ENCODE peak calls at places on chromosomes 3 and 15, in seven cellular contexts. One of them, this sample, is unnamed.

GRCh38 chr15:100255644-100256043 is 86.1 kb downstream of the ADAMTS17 start:
- DNase-seq in endothelial cell of umbilical vein: no peak
- DNase-seq in ovary: no peak
- DNase-seq in Peyer's patch: peak
- DNase-seq in A549: no peak
- DNase-seq in uterus: no peak
- DNase-seq in heart left ventricle: no peak
- DNase-seq in this sample: no peak

GRCh38 chr15:80978685-80979084 is 10.9 kb downstream of the MESD start:
- DNase-seq in endothelial cell of umbilical vein: peak
- DNase-seq in Peyer's patch: no peak
- DNase-seq in uterus: no peak
- DNase-seq in heart left ventricle: no peak
- DNase-seq in A549: no peak
- DNase-seq in ovary: no peak
- DNase-seq in this sample: no peak

GRCh38 chr3:21754839-21755238 is 3.8 kb upstream of the ZNF385D start:
- DNase-seq in ovary: no peak
- DNase-seq in uterus: no peak
- DNase-seq in Peyer's patch: no peak
- DNase-seq in heart left ventricle: no peak
- DNase-seq in endothelial cell of umbilical vein: no peak
- DNase-seq in A549: no peak
- DNase-seq in this sample: no peak

GRCh38 chr3:131892331-131892730 is 142.5 kb downstream of the CPNE4 start:
- DNase-seq in endothelial cell of umbilical vein: no peak
- DNase-seq in heart left ventricle: no peak
- DNase-seq in uterus: no peak
- DNase-seq in A549: no peak
- DNase-seq in Peyer's patch: no peak
- DNase-seq in ovary: no peak
- DNase-seq in this sample: no peak

GRCh38 chr3:37974121-37974927 is 16.3 kb upstream of the VILL start:
- DNase-seq in A549: peak
- DNase-seq in uterus: peak
- DNase-seq in endothelial cell of umbilical vein: peak
- DNase-seq in heart left ventricle: no peak
- DNase-seq in ovary: no peak
- DNase-seq in Peyer's patch: peak
- DNase-seq in this sample: peak

GRCh38 chr15:45664451-45664850 is 29.6 kb downstream of the SQOR start:
- DNase-seq in heart left ventricle: no peak
- DNase-seq in ovary: no peak
- DNase-seq in uterus: no peak
- DNase-seq in A549: no peak
- DNase-seq in endothelial cell of umbilical vein: no peak
- DNase-seq in Peyer's patch: no peak
- DNase-seq in this sample: no peak

GRCh38 chr3:100213891-100214573 is 46.8 kb upstream of the TBC1D23 start:
- DNase-seq in uterus: no peak
- DNase-seq in heart left ventricle: no peak
- DNase-seq in endothelial cell of umbilical vein: no peak
- DNase-seq in Peyer's patch: no peak
- DNase-seq in A549: no peak
- DNase-seq in ovary: no peak
- DNase-seq in this sample: peak

GRCh38 chr15:101025896-101026631 is 106.9 kb downstream of the LRRK1 start:
- DNase-seq in Peyer's patch: peak
- DNase-seq in uterus: peak
- DNase-seq in A549: no peak
- DNase-seq in ovary: peak
- DNase-seq in endothelial cell of umbilical vein: no peak
- DNase-seq in heart left ventricle: no peak
- DNase-seq in this sample: no peak

GRCh38 chr3:89107461-89108035 is at the start of gene EPHA3:
- DNase-seq in A549: peak
- DNase-seq in ovary: peak
- DNase-seq in Peyer's patch: peak
- DNase-seq in heart left ventricle: peak
- DNase-seq in endothelial cell of umbilical vein: no peak
- DNase-seq in uterus: peak
- DNase-seq in this sample: no peak

GRCh38 chr15:75206803-75207617 is 5.3 kb downstream of the C15orf39 start:
- DNase-seq in uterus: no peak
- DNase-seq in endothelial cell of umbilical vein: no peak
- DNase-seq in Peyer's patch: no peak
- DNase-seq in ovary: no peak
- DNase-seq in A549: no peak
- DNase-seq in heart left ventricle: no peak
- DNase-seq in this sample: no peak

GRCh38 chr15:63513728-63514127 is 9.3 kb downstream of the USP3 start:
- DNase-seq in endothelial cell of umbilical vein: no peak
- DNase-seq in heart left ventricle: no peak
- DNase-seq in Peyer's patch: no peak
- DNase-seq in uterus: no peak
- DNase-seq in A549: no peak
- DNase-seq in ovary: no peak
- DNase-seq in this sample: no peak

GRCh38 chr3:150450906-150451305 is 42.8 kb downstream of the TSC22D2 start:
- DNase-seq in heart left ventricle: no peak
- DNase-seq in Peyer's patch: no peak
- DNase-seq in A549: no peak
- DNase-seq in ovary: no peak
- DNase-seq in endothelial cell of umbilical vein: no peak
- DNase-seq in uterus: no peak
- DNase-seq in this sample: no peak

GRCh38 chr3:113166719-113167492 is 44.5 kb upstream of the BOC start:
- DNase-seq in ovary: peak
- DNase-seq in A549: no peak
- DNase-seq in Peyer's patch: no peak
- DNase-seq in endothelial cell of umbilical vein: no peak
- DNase-seq in uterus: peak
- DNase-seq in heart left ventricle: peak
- DNase-seq in this sample: no peak

GRCh38 chr3:194939949-194940770 is 254.5 kb downstream of the FAM43A start:
- DNase-seq in ovary: no peak
- DNase-seq in endothelial cell of umbilical vein: no peak
- DNase-seq in heart left ventricle: no peak
- DNase-seq in Peyer's patch: no peak
- DNase-seq in uterus: no peak
- DNase-seq in A549: no peak
- DNase-seq in this sample: no peak

GRCh38 chr3:69791919-69792399 is 52.7 kb downstream of the MITF start:
- DNase-seq in endothelial cell of umbilical vein: peak
- DNase-seq in Peyer's patch: no peak
- DNase-seq in ovary: no peak
- DNase-seq in heart left ventricle: no peak
- DNase-seq in A549: peak
- DNase-seq in uterus: no peak
- DNase-seq in this sample: no peak

GRCh38 chr3:49799761-49800160 is at the start of gene CDHR4:
- DNase-seq in heart left ventricle: peak
- DNase-seq in endothelial cell of umbilical vein: no peak
- DNase-seq in uterus: no peak
- DNase-seq in ovary: no peak
- DNase-seq in A549: peak
- DNase-seq in Peyer's patch: no peak
- DNase-seq in this sample: peak

GRCh38 chr3:67601919-67602608 is 52.3 kb downstream of the SUCLG2 start:
- DNase-seq in endothelial cell of umbilical vein: no peak
- DNase-seq in ovary: no peak
- DNase-seq in heart left ventricle: no peak
- DNase-seq in uterus: no peak
- DNase-seq in Peyer's patch: no peak
- DNase-seq in A549: no peak
- DNase-seq in this sample: no peak

GRCh38 chr15:100734606-100735005 is 132.2 kb downstream of the ASB7 start:
- DNase-seq in uterus: no peak
- DNase-seq in endothelial cell of umbilical vein: no peak
- DNase-seq in ovary: no peak
- DNase-seq in Peyer's patch: no peak
- DNase-seq in A549: no peak
- DNase-seq in heart left ventricle: no peak
- DNase-seq in this sample: no peak

GRCh38 chr3:113898892-113899291 is 48.9 kb upstream of the ZDHHC23 start:
- DNase-seq in ovary: no peak
- DNase-seq in uterus: no peak
- DNase-seq in heart left ventricle: no peak
- DNase-seq in A549: no peak
- DNase-seq in Peyer's patch: no peak
- DNase-seq in endothelial cell of umbilical vein: no peak
- DNase-seq in this sample: no peak

GRCh38 chr15:85746641-85747040 is 48.1 kb downstream of the KLHL25 start:
- DNase-seq in endothelial cell of umbilical vein: no peak
- DNase-seq in uterus: peak
- DNase-seq in heart left ventricle: no peak
- DNase-seq in ovary: no peak
- DNase-seq in A549: no peak
- DNase-seq in Peyer's patch: no peak
- DNase-seq in this sample: no peak

GRCh38 chr15:35312355-35312754 is 227.3 kb upstream of the NANOGP8 start:
- DNase-seq in Peyer's patch: no peak
- DNase-seq in uterus: peak
- DNase-seq in ovary: no peak
- DNase-seq in A549: no peak
- DNase-seq in endothelial cell of umbilical vein: no peak
- DNase-seq in heart left ventricle: no peak
- DNase-seq in this sample: no peak

GRCh38 chr3:14780927-14781507 is 37.7 kb upstream of the FGD5 start:
- DNase-seq in uterus: peak
- DNase-seq in heart left ventricle: peak
- DNase-seq in endothelial cell of umbilical vein: peak
- DNase-seq in A549: peak
- DNase-seq in ovary: peak
- DNase-seq in Peyer's patch: no peak
- DNase-seq in this sample: peak

DNA sequence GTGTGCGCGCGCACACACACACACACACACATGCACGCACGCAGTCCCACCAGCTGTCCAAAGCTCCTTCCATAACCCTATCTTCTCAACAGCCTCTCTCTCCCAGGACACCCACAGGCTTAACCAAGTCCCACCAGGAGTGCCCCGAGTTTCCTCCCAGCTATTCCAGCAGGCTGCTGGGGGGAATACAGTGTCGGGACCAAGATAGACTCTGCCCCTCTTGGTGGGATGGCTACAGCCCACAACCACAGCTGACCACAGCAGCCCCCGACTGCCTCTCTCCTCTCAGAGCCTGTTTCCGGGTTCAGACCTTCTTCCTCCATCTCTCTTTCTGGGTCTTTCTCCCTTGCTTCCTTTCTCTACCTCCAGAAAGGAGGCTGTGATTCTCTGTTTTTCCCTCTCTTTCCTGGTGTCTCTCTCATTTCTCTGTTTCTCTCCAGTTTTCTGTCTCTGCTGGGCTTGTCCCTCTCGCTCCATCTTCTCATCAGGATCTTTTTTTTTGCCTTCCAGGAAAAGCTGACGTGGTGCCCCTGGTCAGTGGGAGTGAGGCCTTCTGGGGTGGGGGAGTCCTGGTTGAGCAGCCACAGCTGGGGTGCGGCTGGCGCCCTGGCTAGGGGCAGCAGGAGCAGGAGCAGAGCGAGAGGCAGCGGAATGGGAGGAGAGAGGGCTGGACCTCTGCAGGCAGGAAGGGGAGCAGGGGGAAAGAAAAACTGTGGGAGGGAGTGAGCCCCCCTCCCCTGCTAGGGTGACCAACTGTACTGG is 3.2 kb upstream of the ISLR start:
- DNase-seq in ovary: peak
- DNase-seq in Peyer's patch: no peak
- DNase-seq in endothelial cell of umbilical vein: no peak
- DNase-seq in heart left ventricle: no peak
- DNase-seq in A549: no peak
- DNase-seq in uterus: peak
- DNase-seq in this sample: no peak
- TF ChIP-seq POLR2A in ovary: no peak
- TF ChIP-seq POLR2A in Peyer's patch: no peak
- TF ChIP-seq POLR2A in endothelial cell of umbilical vein: no peak
- TF ChIP-seq POLR2A in heart left ventricle: no peak
- TF ChIP-seq POLR2A in A549: no peak
- TF ChIP-seq POLR2A in uterus: no peak
- TF ChIP-seq POLR2A in this sample: no peak

GRCh38 chr3:29668233-29668632 is 387.4 kb downstream of the RBMS3 start:
- DNase-seq in A549: no peak
- DNase-seq in Peyer's patch: no peak
- DNase-seq in endothelial cell of umbilical vein: no peak
- DNase-seq in heart left ventricle: no peak
- DNase-seq in ovary: no peak
- DNase-seq in uterus: no peak
- DNase-seq in this sample: no peak
- TF ChIP-seq POLR2A in A549: no peak
- TF ChIP-seq POLR2A in Peyer's patch: no peak
- TF ChIP-seq POLR2A in endothelial cell of umbilical vein: no peak
- TF ChIP-seq POLR2A in heart left ventricle: no peak
- TF ChIP-seq POLR2A in ovary: no peak
- TF ChIP-seq POLR2A in uterus: no peak
- TF ChIP-seq POLR2A in this sample: no peak

GRCh38 chr3:51995346-51996156 is at the start of gene RPL29:
- DNase-seq in endothelial cell of umbilical vein: peak
- DNase-seq in A549: peak
- DNase-seq in heart left ventricle: peak
- DNase-seq in Peyer's patch: peak
- DNase-seq in ovary: peak
- DNase-seq in uterus: peak
- DNase-seq in this sample: peak
- TF ChIP-seq POLR2A in endothelial cell of umbilical vein: peak
- TF ChIP-seq POLR2A in A549: peak
- TF ChIP-seq POLR2A in heart left ventricle: no peak
- TF ChIP-seq POLR2A in Peyer's patch: peak
- TF ChIP-seq POLR2A in ovary: peak
- TF ChIP-seq POLR2A in uterus: peak
- TF ChIP-seq POLR2A in this sample: peak

DNA sequence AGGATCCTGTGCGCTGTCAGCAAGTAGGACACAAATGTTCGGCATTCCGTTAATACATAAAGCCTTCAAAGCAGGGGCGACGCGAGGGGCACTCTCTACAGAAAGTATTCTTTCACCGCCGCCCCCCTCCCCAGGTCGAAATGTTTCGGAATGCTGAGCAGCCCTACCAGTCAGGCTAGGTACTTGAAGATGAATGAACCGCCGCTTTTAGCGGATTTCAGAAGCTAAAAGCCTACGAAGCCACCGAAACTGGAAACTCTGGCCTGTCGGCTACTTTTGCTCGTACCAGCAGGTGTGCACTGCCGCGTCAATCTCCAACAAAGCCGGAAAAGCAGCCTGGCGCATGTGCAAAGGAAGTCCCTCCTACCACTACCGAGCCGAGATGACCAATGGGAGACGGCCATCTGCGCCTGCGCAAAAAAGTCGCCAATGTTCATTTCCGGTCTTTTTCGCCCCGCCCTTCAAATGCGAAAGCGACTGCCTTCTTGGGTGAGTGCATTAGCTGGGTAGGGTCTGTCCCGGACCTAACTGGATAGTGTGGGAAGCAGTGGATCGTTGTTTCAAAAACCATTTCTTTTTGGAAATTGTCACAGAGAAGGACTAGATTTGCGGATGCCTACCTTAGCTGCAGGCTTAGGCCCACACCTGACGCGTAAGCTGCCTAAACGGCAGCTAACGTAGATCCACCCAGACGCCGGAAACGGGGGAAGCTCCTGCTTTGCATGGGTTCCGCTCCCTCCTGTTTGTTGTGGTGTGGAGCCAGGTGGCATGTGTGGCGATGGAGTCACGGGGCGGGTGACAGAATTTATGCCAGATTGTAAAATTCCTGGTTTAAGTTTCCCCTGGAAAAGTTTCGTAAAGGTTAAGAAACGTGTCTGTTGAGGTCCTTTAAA is at the start of gene WDR5B:
- DNase-seq in Peyer's patch: peak
- DNase-seq in heart left ventricle: peak
- DNase-seq in A549: peak
- DNase-seq in ovary: peak
- DNase-seq in uterus: peak
- DNase-seq in endothelial cell of umbilical vein: peak
- DNase-seq in this sample: peak
- TF ChIP-seq POLR2A in Peyer's patch: peak
- TF ChIP-seq POLR2A in heart left ventricle: peak
- TF ChIP-seq POLR2A in A549: peak
- TF ChIP-seq POLR2A in ovary: peak
- TF ChIP-seq POLR2A in uterus: peak
- TF ChIP-seq POLR2A in endothelial cell of umbilical vein: peak
- TF ChIP-seq POLR2A in this sample: peak